ENCODE peak calls at places on chromosome 11, in seven cellular contexts. P is effector CD8-positive, alpha-beta T cell; D is ureter; F is A549; H is NCI-H748 treated with DMSO at 0.1 percent for 48 hours; Q is A172; B is foreskin fibroblast. N is an unnamed sample.

GRCh38 chr11:108144615-108145014 is 23.2 kb downstream of the ACAT1 start:
- DNase-seq in P (no peak), D (no peak), F (no peak), H (no peak), Q (no peak), B (no peak), N (no peak)

GRCh38 chr11:75468534-75469340 is 35.7 kb upstream of the KLHL35 start:
- DNase-seq in P (no peak), D (peak), F (no peak), H (no peak), Q (peak), B (peak), N (no peak)

GRCh38 chr11:5081405-5081804 is 12.0 kb downstream of the OR52E1 start:
- DNase-seq in P (no peak), D (no peak), F (no peak), H (no peak), Q (no peak), B (no peak), N (no peak)

GRCh38 chr11:119896387-119897045 is 167.5 kb upstream of the NECTIN1 start:
- DNase-seq in P (no peak), D (no peak), F (no peak), H (no peak), Q (no peak), B (no peak), N (no peak)

GRCh38 chr11:12430351-12430750 is 53.0 kb downstream of the PARVA start:
- DNase-seq in P (no peak), D (no peak), F (no peak), H (no peak), Q (peak), B (peak), N (no peak)

GRCh38 chr11:35491231-35491871 is 34.1 kb downstream of the PAMR1 start:
- DNase-seq in P (no peak), D (no peak), F (peak), H (no peak), Q (peak), B (peak), N (no peak)

GRCh38 chr11:46288451-46288850 is 11.0 kb downstream of the CREB3L1 start:
- DNase-seq in P (no peak), D (no peak), F (no peak), H (no peak), Q (no peak), B (no peak), N (no peak)

GRCh38 chr11:125569913-125570621 is 790 bp downstream of the EI24 start:
- DNase-seq in P (no peak), D (no peak), F (no peak), H (no peak), Q (no peak), B (peak), N (no peak)

GRCh38 chr11:73463359-73463758 is 87.2 kb downstream of the RELT start:
- DNase-seq in P (no peak), D (no peak), F (peak), H (no peak), Q (no peak), B (peak), N (no peak)

GRCh38 chr11:117232911-117233409 is 489 bp downstream of the RNF214 start:
- DNase-seq in P (no peak), D (no peak), F (no peak), H (no peak), Q (no peak), B (no peak), N (no peak)

N was measured in NCI-H2081 treated with DMSO at 0.1 percent for 48 hours.